ENCODE peak calls at places on chromosome 17, in six cellular contexts. D is lower lobe of right lung; H is activated B cell treated with CpG ODN at 0.5 μM for 24 hours; M is WTC11; K is activated CD8-positive, alpha-beta memory T cell treated with anti-CD3 and anti-CD28 coated beads for 1 hour; A is NCI-H1694. B is an unnamed sample.

GRCh38 chr17:29143894-29144293 is 36.3 kb downstream of the MYO18A start:
- DNase-seq in D (no peak), H (no peak), M (no peak), K (no peak), A (peak; percentile 84), B (peak; percentile 12)

GRCh38 chr17:51739245-51739886 is 419.1 kb downstream of the CA10 start:
- DNase-seq in D (no peak), H (no peak), M (no peak), K (no peak), A (no peak), B (no peak)

GRCh38 chr17:63035695-63036094 is 69.7 kb downstream of the TANC2 start:
- DNase-seq in D (no peak), H (no peak), M (no peak), K (no peak), A (no peak), B (no peak)

GRCh38 chr17:4250887-4251286 is 12.9 kb downstream of the ANKFY1 start:
- DNase-seq in D (no peak), H (no peak), M (no peak), K (no peak), A (no peak), B (no peak)

GRCh38 chr17:81527591-81528383 is at the start of gene FSCN2:
- DNase-seq in D (peak; percentile 59), H (no peak), M (no peak), K (no peak), A (no peak), B (no peak)

GRCh38 chr17:40922239-40922638 is 15.2 kb downstream of the KRT23 start:
- DNase-seq in D (peak; percentile 53), H (no peak), M (no peak), K (no peak), A (no peak), B (peak; percentile 20)

GRCh38 chr17:62692721-62693431 is 65.4 kb downstream of the MRC2 start:
- DNase-seq in D (peak; percentile 46), H (no peak), M (peak; percentile 78), K (no peak), A (peak; percentile 49), B (no peak)

GRCh38 chr17:56994009-56994792 is 16.3 kb downstream of the SCPEP1 start:
- DNase-seq in D (no peak), H (no peak), M (no peak), K (no peak), A (no peak), B (no peak)

GRCh38 chr17:41065829-41066624 is at the start of gene KRTAP2-4:
- DNase-seq in D (no peak), H (no peak), M (no peak), K (no peak), A (no peak), B (no peak)

GRCh38 chr17:41308251-41308917 is 725 bp downstream of the KRTAP16-1 start:
- DNase-seq in D (no peak), H (peak; percentile 48), M (no peak), K (peak; percentile 52), A (peak; percentile 90), B (peak; percentile 1)

GRCh38 chr17:50950002-50950877 is 84.1 kb upstream of the TOB1 start:
- DNase-seq in D (peak; percentile 83), H (no peak), M (peak; percentile 80), K (peak; percentile 29), A (peak; percentile 55), B (peak; percentile 88)

GRCh38 chr17:74606050-74606449 is 14.0 kb upstream of the CD300LD start:
- DNase-seq in D (no peak), H (no peak), M (no peak), K (no peak), A (no peak), B (no peak)

GRCh38 chr17:62741290-62741689 is 66.8 kb downstream of the MARCHF10 start:
- DNase-seq in D (no peak), H (no peak), M (no peak), K (no peak), A (no peak), B (no peak)

GRCh38 chr17:2835791-2836190 is 39.6 kb downstream of the RAP1GAP2 start:
- DNase-seq in D (no peak), H (no peak), M (no peak), K (no peak), A (no peak), B (no peak)

GRCh38 chr17:69406906-69407305 is 7.6 kb upstream of the MAP2K6 start:
- DNase-seq in D (no peak), H (no peak), M (no peak), K (no peak), A (no peak), B (no peak)

GRCh38 chr17:56320443-56320842 is 167.2 kb downstream of the ANKFN1 start:
- DNase-seq in D (no peak), H (no peak), M (peak; percentile 11), K (no peak), A (no peak), B (no peak)

GRCh38 chr17:4101127-4101798 is 41.6 kb downstream of the ZZEF1 start:
- DNase-seq in D (no peak), H (no peak), M (no peak), K (no peak), A (no peak), B (peak; percentile 26)

GRCh38 chr17:59914274-59914854 is 21.4 kb downstream of the RPS6KB1 start:
- DNase-seq in D (no peak), H (no peak), M (no peak), K (no peak), A (peak; percentile 61), B (peak; percentile 21)

GRCh38 chr17:79845601-79845949 is 6.3 kb upstream of the CBX4 start:
- DNase-seq in D (no peak), H (no peak), M (no peak), K (no peak), A (no peak), B (no peak)

GRCh38 chr17:74532115-74532514 is 840 bp upstream of the CD300LB start:
- DNase-seq in D (peak; percentile 80), H (peak; percentile 15), M (peak; percentile 53), K (no peak), A (no peak), B (peak; percentile 47)

GRCh38 chr17:7477392-7478275 is 1.8 kb downstream of the ZBTB4 start:
- DNase-seq in D (peak; percentile 77), H (no peak), M (no peak), K (no peak), A (no peak), B (peak; percentile 30)

B was measured in midbrain.